ENCODE peak calls at places on chromosomes 13 and 19, in ten cellular contexts. One of them, this sample, is unnamed.

GRCh38 chr13:34941436-34941834 is 635 bp upstream of the NBEA start:
- DNase-seq in heart right ventricle: no peak
- DNase-seq in RPMI7951: no peak
- DNase-seq in MG63: no peak
- DNase-seq in NCI-H2029: no peak
- DNase-seq in stimulated activated CD8-positive, alpha-beta memory T cell treated with anti-CD3 and anti-CD28 coated beads, Interleukin-12 subunit alpha, Interleukin-12 subunit beta, amount 100 ng/mL, for 4 hours: no peak
- DNase-seq in activated CD8-positive, alpha-beta T cell treated with anti-CD3 and anti-CD28 coated beads for 36 hours: peak; percentile 1
- DNase-seq in ascending aorta: no peak
- DNase-seq in left lung: no peak
- DNase-seq in endothelial cell: no peak
- DNase-seq in this sample: no peak

GRCh38 chr19:9150650-9151049 is 10.5 kb downstream of the ZNF317 start:
- DNase-seq in activated CD8-positive, alpha-beta T cell treated with anti-CD3 and anti-CD28 coated beads for 36 hours: no peak
- DNase-seq in left lung: no peak
- DNase-seq in RPMI7951: no peak
- DNase-seq in MG63: no peak
- DNase-seq in endothelial cell: no peak
- DNase-seq in stimulated activated CD8-positive, alpha-beta memory T cell treated with anti-CD3 and anti-CD28 coated beads, Interleukin-12 subunit alpha, Interleukin-12 subunit beta, amount 100 ng/mL, for 4 hours: no peak
- DNase-seq in NCI-H2029: no peak
- DNase-seq in ascending aorta: no peak
- DNase-seq in heart right ventricle: no peak
- DNase-seq in this sample: no peak

GRCh38 chr19:24101459-24102122 is 14.6 kb downstream of the ZNF254 start:
- DNase-seq in heart right ventricle: no peak
- DNase-seq in stimulated activated CD8-positive, alpha-beta memory T cell treated with anti-CD3 and anti-CD28 coated beads, Interleukin-12 subunit alpha, Interleukin-12 subunit beta, amount 100 ng/mL, for 4 hours: no peak
- DNase-seq in activated CD8-positive, alpha-beta T cell treated with anti-CD3 and anti-CD28 coated beads for 36 hours: no peak
- DNase-seq in NCI-H2029: no peak
- DNase-seq in left lung: no peak
- DNase-seq in ascending aorta: no peak
- DNase-seq in MG63: no peak
- DNase-seq in RPMI7951: no peak
- DNase-seq in endothelial cell: no peak
- DNase-seq in this sample: no peak

GRCh38 chr19:48833977-48834376 is 2.3 kb downstream of the HSD17B14 start:
- DNase-seq in ascending aorta: no peak
- DNase-seq in activated CD8-positive, alpha-beta T cell treated with anti-CD3 and anti-CD28 coated beads for 36 hours: no peak
- DNase-seq in stimulated activated CD8-positive, alpha-beta memory T cell treated with anti-CD3 and anti-CD28 coated beads, Interleukin-12 subunit alpha, Interleukin-12 subunit beta, amount 100 ng/mL, for 4 hours: no peak
- DNase-seq in left lung: no peak
- DNase-seq in MG63: no peak
- DNase-seq in NCI-H2029: no peak
- DNase-seq in heart right ventricle: no peak
- DNase-seq in endothelial cell: no peak
- DNase-seq in RPMI7951: no peak
- DNase-seq in this sample: no peak

GRCh38 chr13:61414686-61415664 is 674 bp downstream of the PCDH20 start:
- DNase-seq in NCI-H2029: peak; percentile 53
- DNase-seq in activated CD8-positive, alpha-beta T cell treated with anti-CD3 and anti-CD28 coated beads for 36 hours: no peak
- DNase-seq in left lung: peak; percentile 66
- DNase-seq in stimulated activated CD8-positive, alpha-beta memory T cell treated with anti-CD3 and anti-CD28 coated beads, Interleukin-12 subunit alpha, Interleukin-12 subunit beta, amount 100 ng/mL, for 4 hours: no peak
- DNase-seq in heart right ventricle: no peak
- DNase-seq in ascending aorta: peak; percentile 76
- DNase-seq in RPMI7951: no peak
- DNase-seq in endothelial cell: peak; percentile 71
- DNase-seq in MG63: peak; percentile 37
- DNase-seq in this sample: peak; percentile 88

GRCh38 chr19:498591-498950 is 2.3 kb downstream of the MADCAM1 start:
- DNase-seq in NCI-H2029: no peak
- DNase-seq in stimulated activated CD8-positive, alpha-beta memory T cell treated with anti-CD3 and anti-CD28 coated beads, Interleukin-12 subunit alpha, Interleukin-12 subunit beta, amount 100 ng/mL, for 4 hours: no peak
- DNase-seq in RPMI7951: no peak
- DNase-seq in MG63: no peak
- DNase-seq in ascending aorta: no peak
- DNase-seq in heart right ventricle: no peak
- DNase-seq in activated CD8-positive, alpha-beta T cell treated with anti-CD3 and anti-CD28 coated beads for 36 hours: no peak
- DNase-seq in endothelial cell: no peak
- DNase-seq in left lung: no peak
- DNase-seq in this sample: peak; percentile 48

GRCh38 chr13:110346661-110347067 is 39.6 kb downstream of the COL4A2 start:
- DNase-seq in RPMI7951: no peak
- DNase-seq in activated CD8-positive, alpha-beta T cell treated with anti-CD3 and anti-CD28 coated beads for 36 hours: no peak
- DNase-seq in MG63: no peak
- DNase-seq in heart right ventricle: no peak
- DNase-seq in left lung: no peak
- DNase-seq in NCI-H2029: peak; percentile 85
- DNase-seq in endothelial cell: no peak
- DNase-seq in stimulated activated CD8-positive, alpha-beta memory T cell treated with anti-CD3 and anti-CD28 coated beads, Interleukin-12 subunit alpha, Interleukin-12 subunit beta, amount 100 ng/mL, for 4 hours: no peak
- DNase-seq in ascending aorta: peak; percentile 63
- DNase-seq in this sample: no peak

GRCh38 chr19:15448778-15449619 is 757 bp downstream of the WIZ start:
- DNase-seq in left lung: no peak
- DNase-seq in heart right ventricle: no peak
- DNase-seq in ascending aorta: no peak
- DNase-seq in NCI-H2029: no peak
- DNase-seq in RPMI7951: peak; percentile 49
- DNase-seq in MG63: no peak
- DNase-seq in activated CD8-positive, alpha-beta T cell treated with anti-CD3 and anti-CD28 coated beads for 36 hours: no peak
- DNase-seq in stimulated activated CD8-positive, alpha-beta memory T cell treated with anti-CD3 and anti-CD28 coated beads, Interleukin-12 subunit alpha, Interleukin-12 subunit beta, amount 100 ng/mL, for 4 hours: no peak
- DNase-seq in endothelial cell: no peak
- DNase-seq in this sample: peak; percentile 49

GRCh38 chr13:71751074-71751473 is 115.9 kb downstream of the DACH1 start:
- DNase-seq in stimulated activated CD8-positive, alpha-beta memory T cell treated with anti-CD3 and anti-CD28 coated beads, Interleukin-12 subunit alpha, Interleukin-12 subunit beta, amount 100 ng/mL, for 4 hours: no peak
- DNase-seq in MG63: no peak
- DNase-seq in heart right ventricle: no peak
- DNase-seq in NCI-H2029: no peak
- DNase-seq in endothelial cell: no peak
- DNase-seq in left lung: no peak
- DNase-seq in activated CD8-positive, alpha-beta T cell treated with anti-CD3 and anti-CD28 coated beads for 36 hours: no peak
- DNase-seq in RPMI7951: no peak
- DNase-seq in ascending aorta: no peak
- DNase-seq in this sample: no peak

GRCh38 chr13:31930901-31931522 is 100.6 kb upstream of the FRY start:
- DNase-seq in heart right ventricle: no peak
- DNase-seq in RPMI7951: no peak
- DNase-seq in left lung: no peak
- DNase-seq in MG63: no peak
- DNase-seq in endothelial cell: no peak
- DNase-seq in NCI-H2029: no peak
- DNase-seq in stimulated activated CD8-positive, alpha-beta memory T cell treated with anti-CD3 and anti-CD28 coated beads, Interleukin-12 subunit alpha, Interleukin-12 subunit beta, amount 100 ng/mL, for 4 hours: no peak
- DNase-seq in ascending aorta: no peak
- DNase-seq in activated CD8-positive, alpha-beta T cell treated with anti-CD3 and anti-CD28 coated beads for 36 hours: peak; percentile 14
- DNase-seq in this sample: no peak

GRCh38 chr19:2477732-2478191 is 1.8 kb downstream of the GADD45B start:
- DNase-seq in activated CD8-positive, alpha-beta T cell treated with anti-CD3 and anti-CD28 coated beads for 36 hours: peak; percentile 42
- DNase-seq in NCI-H2029: no peak
- DNase-seq in heart right ventricle: peak; percentile 49
- DNase-seq in endothelial cell: no peak
- DNase-seq in MG63: peak; percentile 32
- DNase-seq in left lung: peak; percentile 68
- DNase-seq in RPMI7951: peak; percentile 49
- DNase-seq in ascending aorta: no peak
- DNase-seq in stimulated activated CD8-positive, alpha-beta memory T cell treated with anti-CD3 and anti-CD28 coated beads, Interleukin-12 subunit alpha, Interleukin-12 subunit beta, amount 100 ng/mL, for 4 hours: no peak
- DNase-seq in this sample: no peak

GRCh38 chr13:33263976-33264619 is 21.5 kb downstream of the STARD13 start:
- DNase-seq in heart right ventricle: no peak
- DNase-seq in endothelial cell: no peak
- DNase-seq in MG63: peak; percentile 57
- DNase-seq in stimulated activated CD8-positive, alpha-beta memory T cell treated with anti-CD3 and anti-CD28 coated beads, Interleukin-12 subunit alpha, Interleukin-12 subunit beta, amount 100 ng/mL, for 4 hours: no peak
- DNase-seq in left lung: no peak
- DNase-seq in activated CD8-positive, alpha-beta T cell treated with anti-CD3 and anti-CD28 coated beads for 36 hours: no peak
- DNase-seq in RPMI7951: peak; percentile 80
- DNase-seq in ascending aorta: no peak
- DNase-seq in NCI-H2029: no peak
- DNase-seq in this sample: no peak

GRCh38 chr19:56973713-56974553 is 133.4 kb upstream of the PEG3 start:
- DNase-seq in heart right ventricle: no peak
- DNase-seq in endothelial cell: no peak
- DNase-seq in stimulated activated CD8-positive, alpha-beta memory T cell treated with anti-CD3 and anti-CD28 coated beads, Interleukin-12 subunit alpha, Interleukin-12 subunit beta, amount 100 ng/mL, for 4 hours: no peak
- DNase-seq in ascending aorta: no peak
- DNase-seq in left lung: no peak
- DNase-seq in NCI-H2029: no peak
- DNase-seq in MG63: no peak
- DNase-seq in activated CD8-positive, alpha-beta T cell treated with anti-CD3 and anti-CD28 coated beads for 36 hours: no peak
- DNase-seq in RPMI7951: no peak
- DNase-seq in this sample: no peak

GRCh38 chr13:59000770-59001169 is 1163.0 kb downstream of the DIAPH3 start:
- DNase-seq in RPMI7951: no peak
- DNase-seq in activated CD8-positive, alpha-beta T cell treated with anti-CD3 and anti-CD28 coated beads for 36 hours: no peak
- DNase-seq in NCI-H2029: no peak
- DNase-seq in endothelial cell: no peak
- DNase-seq in stimulated activated CD8-positive, alpha-beta memory T cell treated with anti-CD3 and anti-CD28 coated beads, Interleukin-12 subunit alpha, Interleukin-12 subunit beta, amount 100 ng/mL, for 4 hours: no peak
- DNase-seq in MG63: no peak
- DNase-seq in left lung: no peak
- DNase-seq in ascending aorta: no peak
- DNase-seq in heart right ventricle: no peak
- DNase-seq in this sample: no peak

GRCh38 chr13:47085346-47085745 is 188.5 kb upstream of the HTR2A start:
- DNase-seq in heart right ventricle: no peak
- DNase-seq in left lung: no peak
- DNase-seq in stimulated activated CD8-positive, alpha-beta memory T cell treated with anti-CD3 and anti-CD28 coated beads, Interleukin-12 subunit alpha, Interleukin-12 subunit beta, amount 100 ng/mL, for 4 hours: no peak
- DNase-seq in activated CD8-positive, alpha-beta T cell treated with anti-CD3 and anti-CD28 coated beads for 36 hours: no peak
- DNase-seq in NCI-H2029: no peak
- DNase-seq in endothelial cell: no peak
- DNase-seq in MG63: no peak
- DNase-seq in ascending aorta: no peak
- DNase-seq in RPMI7951: no peak
- DNase-seq in this sample: no peak

GRCh38 chr19:16088351-16088984 is 12.2 kb downstream of the TPM4 start:
- DNase-seq in stimulated activated CD8-positive, alpha-beta memory T cell treated with anti-CD3 and anti-CD28 coated beads, Interleukin-12 subunit alpha, Interleukin-12 subunit beta, amount 100 ng/mL, for 4 hours: no peak
- DNase-seq in activated CD8-positive, alpha-beta T cell treated with anti-CD3 and anti-CD28 coated beads for 36 hours: no peak
- DNase-seq in MG63: no peak
- DNase-seq in heart right ventricle: no peak
- DNase-seq in RPMI7951: no peak
- DNase-seq in ascending aorta: peak; percentile 62
- DNase-seq in endothelial cell: no peak
- DNase-seq in NCI-H2029: no peak
- DNase-seq in left lung: peak; percentile 64
- DNase-seq in this sample: no peak

GRCh38 chr13:93709511-93710244 is 483.1 kb downstream of the GPC6 start:
- DNase-seq in stimulated activated CD8-positive, alpha-beta memory T cell treated with anti-CD3 and anti-CD28 coated beads, Interleukin-12 subunit alpha, Interleukin-12 subunit beta, amount 100 ng/mL, for 4 hours: no peak
- DNase-seq in activated CD8-positive, alpha-beta T cell treated with anti-CD3 and anti-CD28 coated beads for 36 hours: no peak
- DNase-seq in MG63: no peak
- DNase-seq in NCI-H2029: no peak
- DNase-seq in ascending aorta: no peak
- DNase-seq in RPMI7951: no peak
- DNase-seq in left lung: no peak
- DNase-seq in endothelial cell: no peak
- DNase-seq in heart right ventricle: no peak
- DNase-seq in this sample: no peak

GRCh38 chr19:33022472-33023116 is 42.1 kb downstream of the RHPN2 start:
- DNase-seq in heart right ventricle: no peak
- DNase-seq in left lung: no peak
- DNase-seq in NCI-H2029: peak; percentile 54
- DNase-seq in MG63: no peak
- DNase-seq in RPMI7951: no peak
- DNase-seq in activated CD8-positive, alpha-beta T cell treated with anti-CD3 and anti-CD28 coated beads for 36 hours: no peak
- DNase-seq in ascending aorta: no peak
- DNase-seq in stimulated activated CD8-positive, alpha-beta memory T cell treated with anti-CD3 and anti-CD28 coated beads, Interleukin-12 subunit alpha, Interleukin-12 subunit beta, amount 100 ng/mL, for 4 hours: no peak
- DNase-seq in endothelial cell: peak; percentile 15
- DNase-seq in this sample: peak; percentile 78

GRCh38 chr19:10701955-10702307 is 692 bp downstream of the QTRT1 start:
- DNase-seq in stimulated activated CD8-positive, alpha-beta memory T cell treated with anti-CD3 and anti-CD28 coated beads, Interleukin-12 subunit alpha, Interleukin-12 subunit beta, amount 100 ng/mL, for 4 hours: no peak
- DNase-seq in left lung: no peak
- DNase-seq in endothelial cell: peak; percentile 25
- DNase-seq in heart right ventricle: no peak
- DNase-seq in MG63: no peak
- DNase-seq in RPMI7951: peak; percentile 25
- DNase-seq in activated CD8-positive, alpha-beta T cell treated with anti-CD3 and anti-CD28 coated beads for 36 hours: peak; percentile 57
- DNase-seq in ascending aorta: no peak
- DNase-seq in NCI-H2029: no peak
- DNase-seq in this sample: peak; percentile 69

GRCh38 chr13:26021516-26021915 is 30.3 kb downstream of the SHISA2 start:
- DNase-seq in RPMI7951: no peak
- DNase-seq in endothelial cell: no peak
- DNase-seq in NCI-H2029: no peak
- DNase-seq in stimulated activated CD8-positive, alpha-beta memory T cell treated with anti-CD3 and anti-CD28 coated beads, Interleukin-12 subunit alpha, Interleukin-12 subunit beta, amount 100 ng/mL, for 4 hours: no peak
- DNase-seq in activated CD8-positive, alpha-beta T cell treated with anti-CD3 and anti-CD28 coated beads for 36 hours: no peak
- DNase-seq in left lung: no peak
- DNase-seq in MG63: no peak
- DNase-seq in ascending aorta: no peak
- DNase-seq in heart right ventricle: no peak
- DNase-seq in this sample: no peak

GRCh38 chr19:44607049-44607448 is 6.3 kb upstream of the IGSF23 start:
- DNase-seq in heart right ventricle: peak; percentile 50
- DNase-seq in endothelial cell: no peak
- DNase-seq in NCI-H2029: no peak
- DNase-seq in left lung: no peak
- DNase-seq in RPMI7951: peak; percentile 51
- DNase-seq in MG63: peak; percentile 21
- DNase-seq in ascending aorta: no peak
- DNase-seq in stimulated activated CD8-positive, alpha-beta memory T cell treated with anti-CD3 and anti-CD28 coated beads, Interleukin-12 subunit alpha, Interleukin-12 subunit beta, amount 100 ng/mL, for 4 hours: no peak
- DNase-seq in activated CD8-positive, alpha-beta T cell treated with anti-CD3 and anti-CD28 coated beads for 36 hours: no peak
- DNase-seq in this sample: no peak

This sample was measured in iPS-NIHi11.